ENCODE peak calls at places on chromosomes 11 and 22, in nine cellular contexts. Z is activated naive CD8-positive, alpha-beta T cell treated with anti-CD3 and anti-CD28 coated beads for 36 hours; A is retina; Q is mesenchymal stem cell; G is stimulated activated CD4-positive, alpha-beta T cell treated with anti-CD3 and anti-CD28 coated beads, Interleukin-4, amount 100 ng/mL, for 1 hour; E is activated T-cell treated with anti-CD3 and anti-CD28 coated beads, Interleukin-2, amount 50 U/mL, for 72 hours; V is HT-29; S is cardiac fibroblast; J is head of caudate nucleus. P is an unnamed sample.

GRCh38 chr22:48574776-48575566 is 1252.7 kb downstream of the BRD1 start:
- DNase-seq in Z (peak), A (peak), Q (no peak), G (no peak), E (peak), V (no peak), S (peak), J (no peak), P (peak)

GRCh38 chr11:123158609-123159008 is 36.4 kb downstream of the CLMP start:
- DNase-seq in Z (no peak), A (no peak), Q (no peak), G (no peak), E (no peak), V (no peak), S (no peak), J (no peak), P (no peak)

GRCh38 chr11:74443071-74443864 is 24.1 kb downstream of the KCNE3 start:
- DNase-seq in Z (no peak), A (no peak), Q (no peak), G (no peak), E (no peak), V (peak), S (peak), J (no peak), P (no peak)

GRCh38 chr11:75767228-75767572 is 1.4 kb upstream of the DGAT2 start:
- DNase-seq in Z (no peak), A (no peak), Q (no peak), G (no peak), E (no peak), V (no peak), S (no peak), J (no peak), P (no peak)

GRCh38 chr11:830295-831131 is 2.2 kb upstream of the CD151 start:
- DNase-seq in Z (peak), A (peak), Q (peak), G (peak), E (peak), V (peak), S (no peak), J (no peak), P (no peak)

GRCh38 chr11:22859756-22860155 is 518 bp downstream of the CCDC179 start:
- DNase-seq in Z (no peak), A (no peak), Q (no peak), G (no peak), E (no peak), V (no peak), S (no peak), J (no peak), P (no peak)

GRCh38 chr11:27392715-27393114 is 29.7 kb upstream of the CCDC34 start:
- DNase-seq in Z (no peak), A (no peak), Q (peak), G (no peak), E (no peak), V (peak), S (peak), J (no peak), P (no peak)

GRCh38 chr22:47205562-47205961 is 443.1 kb downstream of the TBC1D22A start:
- DNase-seq in Z (no peak), A (no peak), Q (no peak), G (no peak), E (no peak), V (no peak), S (no peak), J (peak), P (no peak)

GRCh38 chr11:64809781-64810241 is 540 bp downstream of the MEN1 start:
- DNase-seq in Z (peak), A (peak), Q (peak), G (peak), E (peak), V (peak), S (no peak), J (no peak), P (no peak)

GRCh38 chr11:17985517-17985916 is 27.3 kb downstream of the SERGEF start:
- DNase-seq in Z (no peak), A (no peak), Q (no peak), G (no peak), E (no peak), V (peak), S (peak), J (no peak), P (peak)

GRCh38 chr11:115541518-115541917 is 37.3 kb upstream of the CADM1 start:
- DNase-seq in Z (no peak), A (no peak), Q (no peak), G (no peak), E (no peak), V (no peak), S (no peak), J (no peak), P (no peak)

GRCh38 chr22:46967445-46968358 is 205.3 kb downstream of the TBC1D22A start:
- DNase-seq in Z (no peak), A (no peak), Q (no peak), G (no peak), E (no peak), V (no peak), S (no peak), J (no peak), P (no peak)

GRCh38 chr22:25692392-25692791 is 49.6 kb upstream of the MYO18B start:
- DNase-seq in Z (no peak), A (no peak), Q (no peak), G (no peak), E (no peak), V (no peak), S (no peak), J (no peak), P (no peak)

GRCh38 chr22:20390394-20390907 is 3.5 kb upstream of the ZNF74 start:
- DNase-seq in Z (no peak), A (no peak), Q (no peak), G (no peak), E (no peak), V (no peak), S (no peak), J (no peak), P (no peak)

GRCh38 chr11:68369756-68370155 is 57.4 kb downstream of the LRP5 start:
- DNase-seq in Z (no peak), A (no peak), Q (no peak), G (no peak), E (no peak), V (no peak), S (no peak), J (no peak), P (no peak)

GRCh38 chr22:43921361-43921760 is 2.2 kb upstream of the PNPLA3 start:
- DNase-seq in Z (no peak), A (no peak), Q (peak), G (no peak), E (no peak), V (peak), S (peak), J (peak), P (peak)

GRCh38 chr11:45322891-45323597 is 36.9 kb upstream of the SYT13 start:
- DNase-seq in Z (no peak), A (no peak), Q (no peak), G (no peak), E (no peak), V (no peak), S (no peak), J (no peak), P (no peak)

GRCh38 chr22:46516638-46517037 is 20.8 kb downstream of the CELSR1 start:
- DNase-seq in Z (no peak), A (no peak), Q (no peak), G (no peak), E (no peak), V (no peak), S (no peak), J (no peak), P (no peak)

GRCh38 chr22:38239101-38239761 is 33.6 kb downstream of the TMEM184B start:
- DNase-seq in Z (no peak), A (no peak), Q (peak), G (no peak), E (no peak), V (peak), S (peak), J (peak), P (peak)

GRCh38 chr22:19397729-19398094 is 33.8 kb downstream of the HIRA start:
- DNase-seq in Z (no peak), A (no peak), Q (no peak), G (no peak), E (no peak), V (no peak), S (no peak), J (no peak), P (no peak)

GRCh38 chr11:1237128-1237580 is 14.3 kb downstream of the MUC5B start:
- DNase-seq in Z (no peak), A (no peak), Q (no peak), G (no peak), E (no peak), V (peak), S (no peak), J (no peak), P (no peak)

GRCh38 chr11:473415-473814 is 23.3 kb downstream of the PTDSS2 start:
- DNase-seq in Z (no peak), A (no peak), Q (no peak), G (no peak), E (no peak), V (no peak), S (no peak), J (no peak), P (no peak)

GRCh38 chr11:90204832-90205646 is 17.8 kb downstream of the CHORDC1 start:
- DNase-seq in Z (no peak), A (peak), Q (peak), G (no peak), E (peak), V (peak), S (peak), J (no peak), P (peak)

GRCh38 chr11:73473252-73473651 is 97.1 kb downstream of the RELT start:
- DNase-seq in Z (no peak), A (no peak), Q (no peak), G (no peak), E (no peak), V (no peak), S (no peak), J (no peak), P (no peak)

GRCh38 chr22:49903322-49904039 is 14.8 kb downstream of the ALG12 start:
- DNase-seq in Z (no peak), A (no peak), Q (no peak), G (no peak), E (no peak), V (no peak), S (no peak), J (no peak), P (no peak)

GRCh38 chr22:19052941-19053551 is 69.2 kb downstream of the DGCR2 start:
- DNase-seq in Z (no peak), A (no peak), Q (no peak), G (no peak), E (no peak), V (no peak), S (no peak), J (no peak), P (no peak)

GRCh38 chr22:20741634-20742581 is 32.0 kb upstream of the SERPIND1 start:
- DNase-seq in Z (peak), A (peak), Q (peak), G (peak), E (peak), V (peak), S (peak), J (peak), P (peak)

GRCh38 chr11:33399421-33399820 is 142.2 kb downstream of the HIPK3 start:
- DNase-seq in Z (no peak), A (no peak), Q (no peak), G (no peak), E (no peak), V (no peak), S (no peak), J (no peak), P (no peak)

GRCh38 chr22:31496735-31497146 is 405 bp downstream of the SFI1 start:
- DNase-seq in Z (peak), A (no peak), Q (peak), G (peak), E (peak), V (peak), S (peak), J (no peak), P (no peak)

GRCh38 chr11:35083181-35084061 is 55.5 kb upstream of the CD44 start:
- DNase-seq in Z (peak), A (no peak), Q (peak), G (peak), E (peak), V (peak), S (peak), J (peak), P (peak)

GRCh38 chr11:2444301-2445106 is at the start of the genes KCNQ1 and TRPM5:
- DNase-seq in Z (peak), A (no peak), Q (no peak), G (peak), E (peak), V (peak), S (no peak), J (no peak), P (no peak)

GRCh38 chr22:23118647-23119491 is 22.9 kb downstream of the RSPH14 start:
- DNase-seq in Z (no peak), A (no peak), Q (no peak), G (no peak), E (no peak), V (no peak), S (no peak), J (no peak), P (no peak)

GRCh38 chr22:30159561-30160353 is 79.5 kb downstream of the HORMAD2 start:
- DNase-seq in Z (no peak), A (no peak), Q (peak), G (no peak), E (no peak), V (no peak), S (peak), J (no peak), P (peak)

GRCh38 chr11:118572075-118572913 is at the start of gene ARCN1:
- DNase-seq in Z (peak), A (peak), Q (peak), G (peak), E (peak), V (peak), S (peak), J (peak), P (peak)

GRCh38 chr22:37074537-37074936 is 23.0 kb downstream of the KCTD17 start:
- DNase-seq in Z (no peak), A (no peak), Q (no peak), G (no peak), E (no peak), V (no peak), S (no peak), J (no peak), P (no peak)

GRCh38 chr11:81573367-81573766 is 1160.3 kb downstream of the FAM181B start:
- DNase-seq in Z (no peak), A (no peak), Q (no peak), G (no peak), E (no peak), V (no peak), S (no peak), J (no peak), P (no peak)